ENCODE peak calls at places on chromosomes 11 and 22, in six cellular contexts. S, D, Y, Z, K and L are unnamed samples.
A peak's percentile ranks its signal among the peaks of the same experiment; 100 is the strongest.

GRCh38 chr11:126339866-126340434 is 15.5 kb upstream of the ST3GAL4 start:
- DNase-seq in S (no peak), Y (no peak), K (no peak), Z (peak; percentile 89), D (peak; percentile 35), L (no peak)

GRCh38 chr22:42116848-42117424 is 13.7 kb downstream of the CYP2D6 start:
- DNase-seq in Z (no peak), Y (no peak), S (peak; percentile 64), K (no peak), D (peak; percentile 32), L (peak; percentile 16)

GRCh38 chr11:10622957-10623787 is 54.7 kb upstream of the LYVE1 start:
- DNase-seq in K (no peak), S (no peak), D (no peak), Z (peak; percentile 37), Y (no peak), L (peak; percentile 27)

GRCh38 chr22:49359061-49359460 is 468.6 kb downstream of the BRD1 start:
- DNase-seq in Y (no peak), K (no peak), S (no peak), D (no peak), Z (no peak), L (peak; percentile 88)

GRCh38 chr22:44525872-44526271 is 27.8 kb upstream of the RTL6 start:
- DNase-seq in K (no peak), Y (no peak), Z (no peak), D (no peak), S (no peak), L (no peak)

GRCh38 chr22:46574993-46575914 is 37.8 kb upstream of the CELSR1 start:
- DNase-seq in Y (peak; percentile 85), Z (peak; percentile 79), D (peak; percentile 30), K (peak; percentile 16), S (peak; percentile 41), L (no peak)

GRCh38 chr11:61791737-61792309 is 576 bp downstream of the TMEM258 start:
- DNase-seq in Y (peak; percentile 85), D (peak; percentile 86), S (peak; percentile 80), Z (peak; percentile 94), K (peak; percentile 72), L (peak; percentile 55)

GRCh38 chr11:27711725-27712124 is 11.5 kb upstream of the BDNF start:
- DNase-seq in D (no peak), S (no peak), K (no peak), Z (no peak), Y (no peak), L (no peak)

GRCh38 chr11:130781906-130782305 is 134.4 kb downstream of the SNX19 start:
- DNase-seq in D (no peak), Y (no peak), K (no peak), Z (peak; percentile 94), S (no peak), L (no peak)

GRCh38 chr11:28170759-28171158 is 62.6 kb downstream of the METTL15 start:
- DNase-seq in D (no peak), S (no peak), Y (no peak), Z (no peak), K (no peak), L (no peak)

GRCh38 chr11:69995697-69996096 is 82.4 kb upstream of the ANO1 start:
- DNase-seq in S (no peak), Y (no peak), Z (no peak), K (no peak), D (no peak), L (no peak)

GRCh38 chr11:2510626-2511402 is 66.0 kb downstream of the KCNQ1 start:
- DNase-seq in D (no peak), Y (peak; percentile 50), K (no peak), Z (no peak), S (no peak), L (no peak)

GRCh38 chr22:40462195-40462988 is 92.0 kb downstream of the SGSM3 start:
- DNase-seq in D (no peak), Z (no peak), Y (no peak), S (no peak), K (no peak), L (peak; percentile 53)

GRCh38 chr11:96339704-96340554 is 3.1 kb downstream of the MAML2 start:
- DNase-seq in K (no peak), D (no peak), Z (no peak), Y (no peak), S (no peak), L (no peak)

GRCh38 chr22:24105661-24106060 is 75.6 kb upstream of the SUSD2 start:
- DNase-seq in S (no peak), Y (no peak), Z (no peak), D (no peak), K (no peak), L (no peak)

GRCh38 chr11:59787255-59787588 is 23.4 kb downstream of the MRPL16 start:
- DNase-seq in D (no peak), K (no peak), S (no peak), Y (no peak), Z (no peak), L (no peak)
- TF ChIP-seq EZH2phosphoT487 in D (no peak), K (no peak), S (no peak), Y (no peak), Z (no peak), L (no peak)

DNA sequence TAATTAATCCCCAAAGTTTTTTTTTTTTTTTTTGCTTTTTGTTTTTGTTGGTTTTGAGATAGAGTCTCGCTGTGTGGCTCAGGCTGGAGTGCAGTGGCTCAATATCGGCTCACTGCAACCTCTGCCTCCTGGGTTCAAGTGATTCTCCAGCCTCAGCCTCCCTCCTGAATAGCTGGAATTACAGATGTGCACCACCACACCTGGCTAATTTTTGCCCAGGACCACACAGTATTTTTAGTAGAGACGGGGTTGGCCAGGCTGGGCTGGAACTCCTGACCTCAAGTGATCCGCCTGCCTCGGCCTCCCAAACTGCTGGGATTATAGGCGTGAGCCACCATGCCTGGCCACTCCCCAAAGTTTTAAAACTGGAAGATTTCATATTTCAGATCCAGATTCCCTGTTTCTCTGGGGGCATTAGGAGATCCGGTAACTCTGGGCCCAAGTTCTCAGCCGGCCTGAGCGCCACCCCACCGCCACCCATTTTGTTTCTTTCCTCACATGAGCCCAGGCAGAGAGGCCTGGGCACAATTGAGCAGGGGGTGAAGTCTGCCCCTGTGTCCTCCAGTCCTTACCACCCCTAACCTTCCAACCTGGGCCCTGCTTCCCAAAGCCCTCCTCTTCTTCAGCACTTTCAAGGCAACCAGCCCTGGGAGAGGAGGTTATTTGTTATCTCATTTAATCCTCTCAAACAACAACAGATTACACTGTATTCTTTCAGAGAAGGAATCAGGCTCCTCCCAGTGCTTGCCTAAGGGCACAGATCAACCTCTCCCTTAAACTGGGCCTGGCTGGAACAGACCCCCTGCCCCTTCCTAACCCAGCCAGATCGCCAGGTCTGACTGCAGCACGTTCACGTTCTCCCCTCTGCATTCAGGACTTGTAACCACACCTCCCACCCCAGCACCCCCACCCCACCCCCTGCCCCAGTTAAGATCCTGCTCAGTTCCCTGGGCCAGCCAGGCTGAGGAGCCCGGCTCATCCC is 1.9 kb upstream of the CSNK1E start:
- DNase-seq in Y (no peak), D (peak; percentile 58), Z (no peak), K (no peak), S (peak; percentile 57), L (no peak)
- H3K4me3 ChIP-seq in Y (no peak overlapping the region), D (no peak overlapping the region), Z (no peak overlapping the region), K (peak overlapping the region; percentile 65), S (peak overlapping the region; percentile 83), L (no peak overlapping the region)

GRCh38 chr11:43408277-43408676 is 49.6 kb downstream of the TTC17 start:
- DNase-seq in S (no peak), Y (no peak), K (no peak), D (no peak), Z (no peak), L (no peak)
- TF ChIP-seq EZH2phosphoT487 in S (no peak), Y (no peak), K (no peak), D (no peak), Z (no peak), L (no peak)

GRCh38 chr22:31140746-31141145 is 438 bp upstream of the PLA2G3 start:
- DNase-seq in S (peak; percentile 11), D (no peak), Z (no peak), K (no peak), Y (peak; percentile 15), L (no peak)

GRCh38 chr22:31139066-31139465 is 1.2 kb downstream of the PLA2G3 start:
- DNase-seq in Z (no peak), Y (peak; percentile 10), D (no peak), S (no peak), K (no peak), L (no peak)

GRCh38 chr22:31141551-31141950 is 1.2 kb upstream of the PLA2G3 start:
- DNase-seq in K (no peak), S (no peak), D (no peak), Y (no peak), Z (no peak), L (no peak)

GRCh38 chr22:31138126-31138525 is 2.2 kb downstream of the PLA2G3 start:
- DNase-seq in S (no peak), K (no peak), Z (no peak), D (no peak), Y (peak; percentile 26), L (no peak)

GRCh38 chr22:31139866-31140716 is at the start of gene PLA2G3:
- DNase-seq in Y (peak; percentile 23), S (peak; percentile 99), K (no peak), D (peak; percentile 94), Z (no peak), L (no peak)
- H3K4me3 ChIP-seq in Y (no peak within 1 kb of the TSS), S (peak within 1 kb of the TSS; percentile 76), K (no peak within 1 kb of the TSS), D (peak within 1 kb of the TSS; percentile 45), Z (no peak within 1 kb of the TSS), L (no peak within 1 kb of the TSS)